ENCODE peak calls at places on chromosomes 4 and X, in ten cellular contexts. One of them, this sample, is unnamed.

GRCh38 chr4:102430511-102430910 is 70.6 kb upstream of the NFKB1 start:
- DNase-seq in fibroblast of the aortic adventitia: peak
- DNase-seq in SW480: no peak
- DNase-seq in anterior cingulate cortex: no peak
- DNase-seq in aorta: no peak
- DNase-seq in amniotic epithelial cell: peak
- DNase-seq in myocyte: peak
- DNase-seq in left ventricle myocardium inferior: no peak
- DNase-seq in natural killer cell treated with Interleukin-12 subunit alpha and Interleukin-12 subunit beta and Interleukin-15 and Interleukin-18, amount 100 ng/mL, for 72 hours: no peak
- DNase-seq in fibroblast of lung: peak
- DNase-seq in this sample: no peak

GRCh38 chrX:124679199-124679598 is 332.8 kb downstream of the SH2D1A start:
- DNase-seq in aorta: no peak
- DNase-seq in SW480: no peak
- DNase-seq in fibroblast of lung: no peak
- DNase-seq in myocyte: no peak
- DNase-seq in natural killer cell treated with Interleukin-12 subunit alpha and Interleukin-12 subunit beta and Interleukin-15 and Interleukin-18, amount 100 ng/mL, for 72 hours: no peak
- DNase-seq in fibroblast of the aortic adventitia: no peak
- DNase-seq in left ventricle myocardium inferior: no peak
- DNase-seq in amniotic epithelial cell: no peak
- DNase-seq in anterior cingulate cortex: no peak
- DNase-seq in this sample: no peak

GRCh38 chrX:127726227-127726626 is 326.0 kb downstream of the ACTRT1 start:
- DNase-seq in natural killer cell treated with Interleukin-12 subunit alpha and Interleukin-12 subunit beta and Interleukin-15 and Interleukin-18, amount 100 ng/mL, for 72 hours: no peak
- DNase-seq in anterior cingulate cortex: no peak
- DNase-seq in amniotic epithelial cell: no peak
- DNase-seq in aorta: no peak
- DNase-seq in fibroblast of the aortic adventitia: no peak
- DNase-seq in left ventricle myocardium inferior: no peak
- DNase-seq in SW480: no peak
- DNase-seq in fibroblast of lung: no peak
- DNase-seq in myocyte: no peak
- DNase-seq in this sample: no peak

GRCh38 chr4:112099701-112100289 is 45.5 kb upstream of the FAM241A start:
- DNase-seq in SW480: peak
- DNase-seq in amniotic epithelial cell: peak
- DNase-seq in fibroblast of lung: peak
- DNase-seq in myocyte: peak
- DNase-seq in fibroblast of the aortic adventitia: peak
- DNase-seq in anterior cingulate cortex: no peak
- DNase-seq in left ventricle myocardium inferior: no peak
- DNase-seq in natural killer cell treated with Interleukin-12 subunit alpha and Interleukin-12 subunit beta and Interleukin-15 and Interleukin-18, amount 100 ng/mL, for 72 hours: no peak
- DNase-seq in aorta: no peak
- DNase-seq in this sample: no peak

GRCh38 chr4:78951862-78952472 is 12.7 kb upstream of the PAQR3 start:
- DNase-seq in fibroblast of the aortic adventitia: peak
- DNase-seq in aorta: no peak
- DNase-seq in amniotic epithelial cell: peak
- DNase-seq in left ventricle myocardium inferior: no peak
- DNase-seq in SW480: peak
- DNase-seq in anterior cingulate cortex: no peak
- DNase-seq in myocyte: peak
- DNase-seq in fibroblast of lung: peak
- DNase-seq in natural killer cell treated with Interleukin-12 subunit alpha and Interleukin-12 subunit beta and Interleukin-15 and Interleukin-18, amount 100 ng/mL, for 72 hours: no peak
- DNase-seq in this sample: no peak

GRCh38 chr4:105990933-105991332 is 95.7 kb downstream of the NPNT start:
- DNase-seq in aorta: peak
- DNase-seq in fibroblast of lung: peak
- DNase-seq in myocyte: peak
- DNase-seq in natural killer cell treated with Interleukin-12 subunit alpha and Interleukin-12 subunit beta and Interleukin-15 and Interleukin-18, amount 100 ng/mL, for 72 hours: no peak
- DNase-seq in SW480: no peak
- DNase-seq in amniotic epithelial cell: peak
- DNase-seq in fibroblast of the aortic adventitia: peak
- DNase-seq in anterior cingulate cortex: peak
- DNase-seq in left ventricle myocardium inferior: peak
- DNase-seq in this sample: no peak

GRCh38 chrX:123830309-123830708 is 29.5 kb upstream of the XIAP start:
- DNase-seq in myocyte: no peak
- DNase-seq in anterior cingulate cortex: no peak
- DNase-seq in SW480: peak
- DNase-seq in fibroblast of lung: no peak
- DNase-seq in natural killer cell treated with Interleukin-12 subunit alpha and Interleukin-12 subunit beta and Interleukin-15 and Interleukin-18, amount 100 ng/mL, for 72 hours: no peak
- DNase-seq in left ventricle myocardium inferior: no peak
- DNase-seq in amniotic epithelial cell: peak
- DNase-seq in fibroblast of the aortic adventitia: no peak
- DNase-seq in aorta: peak
- DNase-seq in this sample: peak

GRCh38 chr4:123546661-123547060 is 150.1 kb downstream of the SPRY1 start:
- DNase-seq in SW480: peak
- DNase-seq in myocyte: no peak
- DNase-seq in amniotic epithelial cell: no peak
- DNase-seq in natural killer cell treated with Interleukin-12 subunit alpha and Interleukin-12 subunit beta and Interleukin-15 and Interleukin-18, amount 100 ng/mL, for 72 hours: no peak
- DNase-seq in aorta: no peak
- DNase-seq in left ventricle myocardium inferior: no peak
- DNase-seq in anterior cingulate cortex: no peak
- DNase-seq in fibroblast of the aortic adventitia: no peak
- DNase-seq in fibroblast of lung: no peak
- DNase-seq in this sample: no peak

GRCh38 chr4:162682651-162683050 is 484.0 kb downstream of the NAF1 start:
- DNase-seq in left ventricle myocardium inferior: no peak
- DNase-seq in natural killer cell treated with Interleukin-12 subunit alpha and Interleukin-12 subunit beta and Interleukin-15 and Interleukin-18, amount 100 ng/mL, for 72 hours: no peak
- DNase-seq in amniotic epithelial cell: peak
- DNase-seq in fibroblast of lung: no peak
- DNase-seq in SW480: no peak
- DNase-seq in fibroblast of the aortic adventitia: no peak
- DNase-seq in anterior cingulate cortex: no peak
- DNase-seq in myocyte: no peak
- DNase-seq in aorta: no peak
- DNase-seq in this sample: no peak

GRCh38 chr4:13527983-13528822 is 16.1 kb downstream of the NKX3-2 start:
- DNase-seq in left ventricle myocardium inferior: no peak
- DNase-seq in SW480: no peak
- DNase-seq in amniotic epithelial cell: no peak
- DNase-seq in anterior cingulate cortex: no peak
- DNase-seq in aorta: no peak
- DNase-seq in natural killer cell treated with Interleukin-12 subunit alpha and Interleukin-12 subunit beta and Interleukin-15 and Interleukin-18, amount 100 ng/mL, for 72 hours: no peak
- DNase-seq in fibroblast of the aortic adventitia: no peak
- DNase-seq in myocyte: no peak
- DNase-seq in fibroblast of lung: no peak
- DNase-seq in this sample: no peak

GRCh38 chr4:3436048-3436797 is 5.5 kb upstream of the HGFAC start:
- DNase-seq in natural killer cell treated with Interleukin-12 subunit alpha and Interleukin-12 subunit beta and Interleukin-15 and Interleukin-18, amount 100 ng/mL, for 72 hours: no peak
- DNase-seq in SW480: no peak
- DNase-seq in fibroblast of lung: no peak
- DNase-seq in myocyte: peak
- DNase-seq in amniotic epithelial cell: no peak
- DNase-seq in fibroblast of the aortic adventitia: no peak
- DNase-seq in anterior cingulate cortex: no peak
- DNase-seq in aorta: no peak
- DNase-seq in left ventricle myocardium inferior: no peak
- DNase-seq in this sample: no peak

GRCh38 chrX:101057095-101057714 is 5.3 kb upstream of the TRMT2B start:
- DNase-seq in left ventricle myocardium inferior: no peak
- DNase-seq in aorta: no peak
- DNase-seq in SW480: peak
- DNase-seq in myocyte: no peak
- DNase-seq in fibroblast of lung: no peak
- DNase-seq in fibroblast of the aortic adventitia: peak
- DNase-seq in amniotic epithelial cell: peak
- DNase-seq in natural killer cell treated with Interleukin-12 subunit alpha and Interleukin-12 subunit beta and Interleukin-15 and Interleukin-18, amount 100 ng/mL, for 72 hours: no peak
- DNase-seq in anterior cingulate cortex: no peak
- DNase-seq in this sample: no peak

GRCh38 chrX:153818571-153819397 is 11.6 kb downstream of the PDZD4 start:
- DNase-seq in aorta: no peak
- DNase-seq in myocyte: peak
- DNase-seq in SW480: peak
- DNase-seq in anterior cingulate cortex: no peak
- DNase-seq in left ventricle myocardium inferior: peak
- DNase-seq in fibroblast of lung: no peak
- DNase-seq in natural killer cell treated with Interleukin-12 subunit alpha and Interleukin-12 subunit beta and Interleukin-15 and Interleukin-18, amount 100 ng/mL, for 72 hours: no peak
- DNase-seq in amniotic epithelial cell: no peak
- DNase-seq in fibroblast of the aortic adventitia: no peak
- DNase-seq in this sample: no peak

GRCh38 chr4:88737304-88738015 is 39.8 kb upstream of the NAP1L5 start:
- DNase-seq in fibroblast of lung: no peak
- DNase-seq in amniotic epithelial cell: peak
- DNase-seq in left ventricle myocardium inferior: no peak
- DNase-seq in anterior cingulate cortex: no peak
- DNase-seq in fibroblast of the aortic adventitia: peak
- DNase-seq in myocyte: peak
- DNase-seq in SW480: no peak
- DNase-seq in natural killer cell treated with Interleukin-12 subunit alpha and Interleukin-12 subunit beta and Interleukin-15 and Interleukin-18, amount 100 ng/mL, for 72 hours: no peak
- DNase-seq in aorta: no peak
- DNase-seq in this sample: no peak

GRCh38 chr4:181350578-181351420 is 892.4 kb upstream of the TENM3 start:
- DNase-seq in myocyte: no peak
- DNase-seq in SW480: no peak
- DNase-seq in amniotic epithelial cell: no peak
- DNase-seq in left ventricle myocardium inferior: no peak
- DNase-seq in aorta: no peak
- DNase-seq in natural killer cell treated with Interleukin-12 subunit alpha and Interleukin-12 subunit beta and Interleukin-15 and Interleukin-18, amount 100 ng/mL, for 72 hours: no peak
- DNase-seq in anterior cingulate cortex: no peak
- DNase-seq in fibroblast of the aortic adventitia: no peak
- DNase-seq in fibroblast of lung: no peak
- DNase-seq in this sample: no peak

GRCh38 chr4:152456609-152457008 is 79.3 kb downstream of the FBXW7 start:
- DNase-seq in anterior cingulate cortex: no peak
- DNase-seq in amniotic epithelial cell: no peak
- DNase-seq in left ventricle myocardium inferior: no peak
- DNase-seq in natural killer cell treated with Interleukin-12 subunit alpha and Interleukin-12 subunit beta and Interleukin-15 and Interleukin-18, amount 100 ng/mL, for 72 hours: no peak
- DNase-seq in aorta: no peak
- DNase-seq in fibroblast of lung: no peak
- DNase-seq in fibroblast of the aortic adventitia: no peak
- DNase-seq in myocyte: no peak
- DNase-seq in SW480: no peak
- DNase-seq in this sample: no peak

GRCh38 chrX:68894513-68895338 is 65.9 kb downstream of the EFNB1 start:
- DNase-seq in aorta: peak
- DNase-seq in amniotic epithelial cell: peak
- DNase-seq in fibroblast of the aortic adventitia: peak
- DNase-seq in left ventricle myocardium inferior: peak
- DNase-seq in natural killer cell treated with Interleukin-12 subunit alpha and Interleukin-12 subunit beta and Interleukin-15 and Interleukin-18, amount 100 ng/mL, for 72 hours: no peak
- DNase-seq in anterior cingulate cortex: peak
- DNase-seq in myocyte: peak
- DNase-seq in fibroblast of lung: peak
- DNase-seq in SW480: peak
- DNase-seq in this sample: no peak

GRCh38 chr4:657338-658030 is 16.6 kb downstream of the ATP5ME start:
- DNase-seq in fibroblast of the aortic adventitia: no peak
- DNase-seq in myocyte: no peak
- DNase-seq in fibroblast of lung: no peak
- DNase-seq in anterior cingulate cortex: no peak
- DNase-seq in left ventricle myocardium inferior: no peak
- DNase-seq in SW480: no peak
- DNase-seq in natural killer cell treated with Interleukin-12 subunit alpha and Interleukin-12 subunit beta and Interleukin-15 and Interleukin-18, amount 100 ng/mL, for 72 hours: no peak
- DNase-seq in aorta: peak
- DNase-seq in amniotic epithelial cell: no peak
- DNase-seq in this sample: no peak

This sample was measured in CD14-positive monocyte.